ENCODE peak calls at places on chromosomes 12 and 14, in ten cellular contexts. L, A, G, Z, Y, K, R, N, Q and E are unnamed samples.

GRCh38 chr12:108119126-108119973 is 9.7 kb upstream of the WSCD2 start:
- DNase-seq in L (peak; percentile 12), A (no peak), G (no peak), Z (no peak), Y (no peak), K (peak; percentile 39), R (peak; percentile 62), N (no peak), Q (no peak), E (no peak)

GRCh38 chr12:22518998-22519397 is 25.3 kb downstream of the C2CD5 start:
- DNase-seq in L (no peak), A (no peak), G (no peak), Z (no peak), Y (no peak), K (no peak), R (no peak), N (no peak), Q (no peak), E (no peak)

GRCh38 chr12:104243551-104243950 is 28.0 kb downstream of the TXNRD1 start:
- DNase-seq in L (no peak), A (no peak), G (no peak), Z (no peak), Y (no peak), K (no peak), R (no peak), N (no peak), Q (no peak), E (no peak)

GRCh38 chr12:79406993-79407392 is 283.8 kb downstream of the PAWR start:
- DNase-seq in L (no peak), A (no peak), G (no peak), Z (no peak), Y (no peak), K (no peak), R (no peak), N (no peak), Q (no peak), E (no peak)

GRCh38 chr14:23483216-23483854 is 13.8 kb downstream of the NGDN start:
- DNase-seq in L (no peak), A (peak; percentile 40), G (peak; percentile 87), Z (no peak), Y (no peak), K (no peak), R (no peak), N (no peak), Q (peak; percentile 15), E (no peak)

GRCh38 chr14:100914597-100915021 is 11.1 kb upstream of the RTL1 start:
- DNase-seq in L (no peak), A (no peak), G (no peak), Z (no peak), Y (no peak), K (no peak), R (no peak), N (no peak), Q (peak; percentile 75), E (no peak)

GRCh38 chr12:81105687-81106086 is 27.8 kb downstream of the ACSS3 start:
- DNase-seq in L (no peak), A (no peak), G (no peak), Z (no peak), Y (no peak), K (no peak), R (no peak), N (no peak), Q (no peak), E (no peak)

GRCh38 chr14:69531135-69531534 is 43.5 kb downstream of the CCDC177 start:
- DNase-seq in L (no peak), A (no peak), G (no peak), Z (no peak), Y (no peak), K (no peak), R (no peak), N (peak; percentile 60), Q (no peak), E (no peak)

GRCh38 chr12:128586630-128587029 is 237.1 kb downstream of the SLC15A4 start:
- DNase-seq in L (no peak), A (no peak), G (peak; percentile 18), Z (no peak), Y (no peak), K (no peak), R (no peak), N (no peak), Q (no peak), E (no peak)

GRCh38 chr12:128578045-128578444 is 245.7 kb downstream of the SLC15A4 start:
- DNase-seq in L (no peak), A (no peak), G (no peak), Z (no peak), Y (no peak), K (no peak), R (no peak), N (no peak), Q (no peak), E (no peak)

GRCh38 chr12:128587918-128588317 is 235.8 kb downstream of the SLC15A4 start:
- DNase-seq in L (no peak), A (no peak), G (no peak), Z (no peak), Y (no peak), K (no peak), R (no peak), N (no peak), Q (no peak), E (no peak)

DNA sequence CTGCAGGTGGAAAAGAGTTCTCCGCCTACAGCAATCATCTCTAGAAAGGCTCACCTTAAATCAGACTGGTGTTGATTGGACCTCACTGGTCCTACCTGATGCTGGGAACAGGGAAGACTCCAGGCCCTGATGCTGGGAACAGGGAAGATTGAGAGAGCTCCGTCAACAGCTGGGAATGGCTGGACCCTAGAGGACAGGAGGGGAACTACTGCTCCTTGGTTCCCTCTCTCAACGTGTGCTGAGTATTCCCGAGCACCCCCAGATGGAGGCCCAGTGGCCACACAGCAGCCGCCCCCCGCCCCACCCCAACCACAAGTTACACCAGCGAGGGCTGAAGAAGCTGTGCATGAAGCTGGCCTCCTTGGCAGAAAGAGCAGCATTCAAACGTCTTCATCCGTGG is 240.3 kb downstream of the SLC15A4 start:
- DNase-seq in L (no peak), A (peak; percentile 15), G (peak; percentile 44), Z (no peak), Y (no peak), K (no peak), R (no peak), N (no peak), Q (no peak), E (no peak)
- TF ChIP-seq CTCF in L (no peak), A (no peak), G (peak; percentile 48), Z (no peak), Y (no peak), K (no peak), R (no peak), N (peak; percentile 46), Q (peak; percentile 28), E (no peak)

GRCh38 chr12:1094714-1095113 is 103.7 kb downstream of the ERC1 start:
- DNase-seq in L (no peak), A (no peak), G (no peak), Z (no peak), Y (no peak), K (no peak), R (no peak), N (peak; percentile 20), Q (no peak), E (no peak)
- H3K4me1 ChIP-seq in L (no peaks in the 10 kb centered on the region), A (no peaks in the 10 kb centered on the region), G (no peaks in the 10 kb centered on the region), Z (no peaks in the 10 kb centered on the region), Y (peaks cover 7% of the 10 kb centered on the region), K (no peaks in the 10 kb centered on the region), R (no peaks in the 10 kb centered on the region), N (no peaks in the 10 kb centered on the region), Q (peaks cover 4% of the 10 kb centered on the region), E (no peaks in the 10 kb centered on the region)

GRCh38 chr12:11621797-11622423 is 27.6 kb upstream of the ETV6 start:
- DNase-seq in L (peak; percentile 20), A (peak; percentile 23), G (no peak), Z (no peak), Y (no peak), K (peak; percentile 37), R (no peak), N (no peak), Q (peak; percentile 6), E (no peak)
- TF ChIP-seq CTCF in L (peak; percentile 60), A (no peak), G (peak; percentile 38), Z (peak; percentile 60), Y (peak; percentile 35), K (no peak), R (no peak), N (no peak), Q (no peak), E (peak; percentile 10)

GRCh38 chr12:111270773-111271172 is 98.1 kb downstream of the PHETA1 start:
- DNase-seq in L (no peak), A (no peak), G (no peak), Z (no peak), Y (no peak), K (no peak), R (no peak), N (no peak), Q (peak; percentile 41), E (no peak)

GRCh38 chr12:111269688-111270087 is 99.2 kb downstream of the PHETA1 start:
- DNase-seq in L (no peak), A (no peak), G (no peak), Z (no peak), Y (no peak), K (no peak), R (no peak), N (no peak), Q (no peak), E (no peak)

GRCh38 chr12:111268738-111269572 is 99.9 kb downstream of the PHETA1 start:
- DNase-seq in L (no peak), A (no peak), G (no peak), Z (no peak), Y (no peak), K (no peak), R (no peak), N (no peak), Q (peak; percentile 23), E (no peak)

GRCh38 chr12:111271674-111272418 is 97.0 kb downstream of the PHETA1 start:
- DNase-seq in L (no peak), A (no peak), G (no peak), Z (no peak), Y (no peak), K (no peak), R (no peak), N (no peak), Q (peak; percentile 38), E (no peak)

GRCh38 chr12:111270128-111270651 is 98.7 kb downstream of the PHETA1 start:
- DNase-seq in L (no peak), A (no peak), G (no peak), Z (no peak), Y (no peak), K (no peak), R (no peak), N (no peak), Q (no peak), E (no peak)
- H3K4me1 ChIP-seq in L (no peaks in the 10 kb centered on the region), A (peaks cover 8% of the 10 kb centered on the region), G (peaks cover 10% of the 10 kb centered on the region), Z (no peaks in the 10 kb centered on the region), Y (no peaks in the 10 kb centered on the region), K (no peaks in the 10 kb centered on the region), R (no peaks in the 10 kb centered on the region), N (no peaks in the 10 kb centered on the region), Q (no peaks in the 10 kb centered on the region), E (no peaks in the 10 kb centered on the region)